ENCODE peak calls at places on chromosomes 1 and 21, in five cellular contexts. X is LoVo; I is activated CD8-positive, alpha-beta memory T cell treated with anti-CD3 and anti-CD28 coated beads, Interleukin-2, amount 50 U/mL, for 4 hours; F is T-helper 2 cell; J is NT2/D1. R is an unnamed sample.

GRCh38 chr1:182909578-182909977 is 43.4 kb downstream of the SHCBP1L start:
- DNase-seq in X (no peak), I (no peak), F (no peak), J (no peak), R (peak)

GRCh38 chr1:11944358-11944981 is 10.0 kb downstream of the PLOD1 start:
- DNase-seq in X (no peak), I (no peak), F (no peak), J (no peak), R (peak)

GRCh38 chr1:11071463-11072215 is 11.8 kb upstream of the SRM start:
- DNase-seq in X (no peak), I (no peak), F (no peak), J (no peak), R (no peak)

GRCh38 chr21:27419153-27419552 is 452.3 kb upstream of the ADAMTS5 start:
- DNase-seq in X (no peak), I (no peak), F (no peak), J (no peak), R (no peak)

GRCh38 chr1:78274814-78275213 is 216.0 kb upstream of the PTGFR start:
- DNase-seq in X (no peak), I (no peak), F (no peak), J (no peak), R (no peak)

GRCh38 chr1:225653463-225654276 is 747 bp upstream of the ENAH start:
- DNase-seq in X (peak), I (peak), F (no peak), J (peak), R (peak)

GRCh38 chr1:218341325-218341724 is 3.8 kb upstream of the TGFB2 start:
- DNase-seq in X (no peak), I (no peak), F (no peak), J (no peak), R (no peak)

GRCh38 chr1:41888756-41889155 is 30.0 kb downstream of the HIVEP3 start:
- DNase-seq in X (no peak), I (no peak), F (no peak), J (no peak), R (no peak)

GRCh38 chr1:181704556-181704955 is 221.2 kb downstream of the CACNA1E start:
- DNase-seq in X (no peak), I (no peak), F (no peak), J (peak), R (no peak)

GRCh38 chr1:56370513-56370912 is 208.8 kb downstream of the PLPP3 start:
- DNase-seq in X (no peak), I (no peak), F (no peak), J (peak), R (no peak)

GRCh38 chr21:23687154-23687553 is 1920.1 kb downstream of the MRPL39 start:
- DNase-seq in X (no peak), I (no peak), F (no peak), J (no peak), R (no peak)

GRCh38 chr1:77316006-77316405 is 34.2 kb downstream of the AK5 start:
- DNase-seq in X (no peak), I (no peak), F (no peak), J (peak), R (no peak)

GRCh38 chr1:169945171-169945570 is 51.5 kb upstream of the SCYL3 start:
- DNase-seq in X (no peak), I (no peak), F (no peak), J (no peak), R (no peak)

GRCh38 chr1:175920401-175920800 is 177.0 kb upstream of the TNR start:
- DNase-seq in X (no peak), I (no peak), F (no peak), J (no peak), R (no peak)

GRCh38 chr1:160779662-160780397 is 16.1 kb upstream of the LY9 start:
- DNase-seq in X (no peak), I (peak), F (no peak), J (peak), R (peak)

GRCh38 chr1:57468661-57469523 is 45.0 kb upstream of the DAB1 start:
- DNase-seq in X (no peak), I (no peak), F (no peak), J (no peak), R (no peak)

R was measured in hepatocyte.